ENCODE peak calls at places on chromosomes 12 and 14, in five cellular contexts. G is HuH-7.5, T is T-cell, C is posterior cingulate gyrus, M is HEK293T. D is an unnamed sample.

GRCh38 chr14:92348154-92348553 is 25.2 kb downstream of the SLC24A4 start:
- DNase-seq in G (peak; percentile 59), T (no peak), C (no peak), M (no peak), D (no peak)

GRCh38 chr12:105864916-105865315 is 273.8 kb downstream of the NUAK1 start:
- DNase-seq in G (no peak), T (no peak), C (no peak), M (no peak), D (no peak)

GRCh38 chr14:105865904-105866840 is 339.8 kb downstream of the TMEM121 start:
- DNase-seq in G (no peak), T (no peak), C (peak; percentile 3), M (no peak), D (no peak)

GRCh38 chr12:42260518-42260917 is 22.5 kb upstream of the YAF2 start:
- DNase-seq in G (no peak), T (no peak), C (no peak), M (no peak), D (no peak)

GRCh38 chr12:29891792-29892191 is 108.0 kb upstream of the TMTC1 start:
- DNase-seq in G (no peak), T (no peak), C (no peak), M (no peak), D (no peak)

GRCh38 chr14:86420131-86420530 is 890.2 kb downstream of the FLRT2 start:
- DNase-seq in G (no peak), T (no peak), C (no peak), M (no peak), D (no peak)

GRCh38 chr14:102525213-102526143 is 15.9 kb upstream of the ANKRD9 start:
- DNase-seq in G (no peak), T (peak; percentile 26), C (no peak), M (no peak), D (no peak)

GRCh38 chr12:131773582-131774221 is 54.5 kb upstream of the MMP17 start:
- DNase-seq in G (no peak), T (no peak), C (no peak), M (no peak), D (no peak)

GRCh38 chr12:81128930-81129554 is 51.2 kb downstream of the ACSS3 start:
- DNase-seq in G (no peak), T (no peak), C (peak; percentile 7), M (peak; percentile 54), D (peak; percentile 26)

GRCh38 chr14:77181124-77181602 is 435 bp upstream of the TMEM63C start:
- DNase-seq in G (no peak), T (no peak), C (no peak), M (no peak), D (no peak)

GRCh38 chr12:117699118-117699517 is 269.7 kb downstream of the KSR2 start:
- DNase-seq in G (no peak), T (no peak), C (no peak), M (no peak), D (no peak)

GRCh38 chr14:85471744-85472143 is 58.2 kb upstream of the FLRT2 start:
- DNase-seq in G (peak; percentile 16), T (no peak), C (no peak), M (no peak), D (peak; percentile 16)

GRCh38 chr12:20154060-20154459 is 214.3 kb upstream of the PDE3A start:
- DNase-seq in G (no peak), T (no peak), C (no peak), M (no peak), D (no peak)

GRCh38 chr12:94769040-94769420 is 118.7 kb upstream of the TMCC3 start:
- DNase-seq in G (no peak), T (no peak), C (no peak), M (no peak), D (no peak)

GRCh38 chr14:57486767-57487379 is 6.8 kb downstream of the CCDC198 start:
- DNase-seq in G (peak; percentile 11), T (no peak), C (no peak), M (peak; percentile 49), D (peak; percentile 6)

GRCh38 chr14:51996148-51996746 is 6.9 kb downstream of the RTRAF start:
- DNase-seq in G (no peak), T (no peak), C (no peak), M (no peak), D (no peak)

GRCh38 chr14:93785423-93785822 is 2.9 kb downstream of the PRIMA1 start:
- DNase-seq in G (no peak), T (no peak), C (no peak), M (no peak), D (no peak)

GRCh38 chr14:59679872-59680271 is 103.3 kb upstream of the CCDC175 start:
- DNase-seq in G (no peak), T (no peak), C (no peak), M (no peak), D (no peak)

GRCh38 chr14:92754956-92755355 is 6.5 kb upstream of the LGMN start:
- DNase-seq in G (no peak), T (no peak), C (no peak), M (no peak), D (no peak)

GRCh38 chr12:129753596-129753995 is 150.2 kb downstream of the TMEM132D start:
- DNase-seq in G (no peak), T (no peak), C (no peak), M (no peak), D (no peak)

GRCh38 chr12:115223322-115223721 is 539.3 kb upstream of the TBX3 start:
- DNase-seq in G (no peak), T (no peak), C (no peak), M (no peak), D (no peak)

GRCh38 chr12:49895773-49896172 is 7.9 kb downstream of the FAIM2 start:
- DNase-seq in G (no peak), T (no peak), C (no peak), M (no peak), D (no peak)

GRCh38 chr12:70983692-70984091 is 63.2 kb upstream of the PTPRR start:
- DNase-seq in G (no peak), T (no peak), C (no peak), M (no peak), D (no peak)

GRCh38 chr12:129073157-129073915 is 220.1 kb downstream of the GLT1D1 start:
- DNase-seq in G (no peak), T (no peak), C (no peak), M (no peak), D (no peak)

D was measured in nephron progenitor cell.